ENCODE peak calls at places on chromosomes 4 and X, in four cellular contexts. S, B, A and F are unnamed samples.

GRCh38 chr4:156512622-156513021 is 459.0 kb downstream of the PDGFC start:
- DNase-seq in B (no peak), A (no peak), S (no peak), F (no peak)

GRCh38 chr4:54227261-54228063 is 1.6 kb upstream of the PDGFRA start:
- DNase-seq in S (peak), B (no peak), A (no peak), F (no peak)

GRCh38 chr4:77075869-77076801 is at the start of gene CCNI:
- DNase-seq in A (peak), B (peak), S (peak), F (peak)

GRCh38 chrX:7055386-7056137 is 92.0 kb upstream of the STS start:
- DNase-seq in A (no peak), B (no peak), S (no peak), F (no peak)

GRCh38 chr4:51942833-51943215 is 77.3 kb downstream of the LRRC66 start:
- DNase-seq in S (no peak), B (no peak), A (no peak), F (no peak)

GRCh38 chr4:147940144-147940543 is 208.3 kb downstream of the ARHGAP10 start:
- DNase-seq in A (no peak), S (no peak), B (no peak), F (no peak)

GRCh38 chrX:56726609-56727008 is 2.4 kb upstream of the NBDY start:
- DNase-seq in B (peak), S (no peak), A (no peak), F (peak)

GRCh38 chrX:103356023-103356798 is at the start of gene TCEAL9:
- DNase-seq in A (no peak), B (peak), S (no peak), F (no peak)

GRCh38 chr4:93983133-93983532 is 154.6 kb downstream of the ATOH1 start:
- DNase-seq in A (no peak), S (no peak), B (no peak), F (no peak)

GRCh38 chr4:180060159-180060889 is 2182.9 kb upstream of the TENM3 start:
- DNase-seq in S (no peak), B (no peak), A (no peak), F (no peak)

GRCh38 chrX:63718010-63718694 is 66.9 kb downstream of the ARHGEF9 start:
- DNase-seq in A (no peak), S (no peak), B (no peak), F (no peak)

GRCh38 chr4:54231419-54232150 is 2.5 kb downstream of the PDGFRA start:
- DNase-seq in S (peak), A (no peak), B (no peak), F (no peak)

GRCh38 chrX:118536687-118537461 is 41.3 kb downstream of the DOCK11 start:
- DNase-seq in B (no peak), A (peak), S (no peak), F (peak)

GRCh38 chr4:4387531-4388311 is 819 bp downstream of the NSG1 start:
- DNase-seq in B (no peak), A (no peak), S (peak), F (no peak)

GRCh38 chr4:83248486-83248885 is 36.1 kb downstream of the COQ2 start:
- DNase-seq in B (no peak), S (no peak), A (no peak), F (no peak)

GRCh38 chr4:133594246-133595207 is 445.4 kb downstream of the PCDH10 start:
- DNase-seq in B (no peak), A (no peak), S (no peak), F (no peak)

DNA sequence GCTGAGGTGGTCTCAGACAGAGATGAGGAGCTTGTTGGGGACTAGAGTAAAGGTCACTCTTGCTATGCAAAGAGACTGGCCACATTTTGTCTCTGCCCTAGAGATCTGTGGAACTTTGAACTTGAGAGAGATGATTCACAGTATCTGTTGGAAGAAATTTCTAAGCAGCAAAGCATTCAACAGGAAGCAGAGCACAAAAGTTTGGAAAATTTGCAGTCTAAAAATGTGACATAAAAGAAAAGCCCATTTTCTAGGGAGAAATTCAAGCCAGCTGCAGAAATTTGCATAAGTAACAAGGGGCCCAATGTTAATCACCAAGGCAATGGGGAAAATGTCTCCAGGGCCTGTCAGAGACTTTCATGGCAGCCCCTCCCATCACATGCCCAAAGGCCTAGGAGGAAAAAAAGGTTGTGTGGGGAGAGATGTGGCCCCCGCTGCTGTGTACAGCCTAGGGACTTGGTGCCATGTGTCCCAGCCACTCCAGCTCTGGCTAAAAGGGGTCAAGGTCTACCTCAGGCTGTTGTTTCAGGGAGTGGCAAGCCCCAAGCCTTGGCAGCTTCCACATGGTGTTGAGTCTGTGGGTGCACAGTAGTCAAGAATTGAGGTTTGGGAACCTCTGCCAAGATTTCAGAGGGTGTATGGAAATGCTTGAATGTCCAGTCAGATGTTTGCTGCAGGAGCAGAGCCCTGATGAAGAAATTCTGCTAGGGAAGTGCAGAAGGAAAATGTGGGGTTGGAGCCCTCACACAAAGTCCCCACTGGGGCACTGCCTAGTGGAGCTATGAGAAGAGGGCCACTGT is 262.8 kb downstream of the DKK2 start:
- DNase-seq in S (no peak), B (no peak), A (no peak), F (no peak)
- TF ChIP-seq ZNF274 in S (no peak), B (no peak), A (no peak), F (no peak)

GRCh38 chrX:68894513-68895338 is 65.9 kb downstream of the EFNB1 start:
- DNase-seq in A (no peak), S (no peak), B (no peak), F (peak)

GRCh38 chrX:68892134-68892533 is 63.3 kb downstream of the EFNB1 start:
- DNase-seq in S (no peak), A (no peak), B (no peak), F (no peak)

GRCh38 chrX:68892651-68893050 is 63.8 kb downstream of the EFNB1 start:
- DNase-seq in S (no peak), A (no peak), B (no peak), F (no peak)

GRCh38 chrX:68895339-68896250 is 66.8 kb downstream of the EFNB1 start:
- DNase-seq in B (peak), A (no peak), S (no peak), F (no peak)

DNA sequence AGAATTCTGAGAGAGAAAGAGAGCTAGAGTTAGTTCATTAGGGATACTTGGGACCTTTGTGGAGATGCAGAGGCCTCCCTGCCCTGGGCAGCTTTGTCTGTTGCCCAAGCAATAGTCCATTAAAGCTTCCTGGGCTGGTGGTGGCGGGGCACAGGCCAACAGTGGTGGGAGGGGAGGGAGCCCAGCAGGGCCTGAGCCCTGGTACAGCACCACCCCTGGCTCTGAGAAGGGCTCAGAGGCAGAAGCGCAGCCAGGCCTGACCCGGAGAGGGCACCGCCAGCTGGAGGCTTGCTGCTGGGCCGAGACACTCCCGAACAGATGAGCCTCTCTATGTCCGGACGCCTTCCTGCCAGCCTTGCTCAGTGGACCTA is 65.3 kb downstream of the EFNB1 start:
- DNase-seq in B (no peak), S (no peak), A (no peak), F (no peak)
- TF ChIP-seq SUZ12 in B (no peak), S (no peak), A (no peak), F (no peak)

GRCh38 chr4:153413827-153414226 is 52.3 kb upstream of the TMEM131L start:
- DNase-seq in B (no peak), S (no peak), A (no peak), F (peak)

GRCh38 chr4:153407906-153408305 is 58.3 kb upstream of the TMEM131L start:
- DNase-seq in A (no peak), B (no peak), S (no peak), F (no peak)

GRCh38 chr4:153409924-153410501 is 56.1 kb upstream of the TMEM131L start:
- DNase-seq in S (no peak), A (no peak), B (no peak), F (no peak)

GRCh38 chr4:153409412-153409811 is 56.7 kb upstream of the TMEM131L start:
- DNase-seq in A (no peak), B (no peak), S (no peak), F (no peak)

DNA sequence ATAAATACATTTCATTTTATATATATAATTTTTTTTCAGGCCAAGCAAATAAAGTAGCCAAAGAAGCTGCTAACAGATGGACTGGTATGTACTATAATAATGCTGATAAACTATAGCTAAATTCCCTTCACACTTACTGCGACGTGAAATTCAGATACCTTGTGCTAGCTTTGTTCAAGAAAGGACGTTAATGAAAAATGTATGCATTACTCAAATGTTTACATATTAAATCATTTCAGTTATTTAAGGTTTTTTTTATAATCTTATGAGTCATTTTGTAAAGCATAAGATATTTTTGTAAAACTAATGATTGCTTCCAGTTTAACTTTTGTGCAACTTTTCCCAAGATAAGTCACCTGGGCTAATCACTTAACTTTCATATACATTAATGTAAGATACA is 57.2 kb upstream of the TMEM131L start:
- DNase-seq in B (no peak), A (no peak), S (no peak), F (no peak)
- TF ChIP-seq ZNF274 in B (no peak), A (no peak), S (no peak), F (no peak)

GRCh38 chrX:124573458-124573857 is 227.1 kb downstream of the SH2D1A start:
- DNase-seq in A (no peak), S (no peak), B (no peak), F (no peak)
- TF ChIP-seq SUZ12 in A (no peak), S (no peak), B (no peak), F (no peak)

GRCh38 chrX:40391662-40392061 is 189.1 kb upstream of the ATP6AP2 start:
- DNase-seq in B (no peak), S (no peak), A (no peak), F (no peak)

GRCh38 chrX:40389555-40389954 is 191.2 kb upstream of the ATP6AP2 start:
- DNase-seq in B (no peak), A (no peak), S (no peak), F (no peak)

GRCh38 chrX:40388441-40388840 is 192.3 kb upstream of the ATP6AP2 start:
- DNase-seq in A (no peak), B (no peak), S (no peak), F (no peak)

GRCh38 chrX:40394302-40394701 is 186.5 kb upstream of the ATP6AP2 start:
- DNase-seq in B (no peak), S (no peak), A (no peak), F (no peak)

GRCh38 chrX:40392599-40392998 is 188.2 kb upstream of the ATP6AP2 start:
- DNase-seq in S (no peak), B (no peak), A (no peak), F (no peak)
- TF ChIP-seq ZNF274 in S (no peak), B (no peak), A (no peak), F (no peak)

GRCh38 chr4:3124070-3124767 is 49.7 kb downstream of the HTT start:
- DNase-seq in B (no peak), A (no peak), S (no peak), F (no peak)

GRCh38 chr4:3123201-3123671 is 48.8 kb downstream of the HTT start:
- DNase-seq in S (no peak), A (no peak), B (no peak), F (no peak)

GRCh38 chr4:3121110-3121509 is 46.6 kb downstream of the HTT start:
- DNase-seq in S (no peak), A (no peak), B (no peak), F (no peak)

GRCh38 chr4:3121596-3121995 is 47.1 kb downstream of the HTT start:
- DNase-seq in A (no peak), S (no peak), B (no peak), F (no peak)

GRCh38 chr4:3122081-3122563 is 47.6 kb downstream of the HTT start:
- DNase-seq in B (no peak), A (no peak), S (no peak), F (no peak)
- TF ChIP-seq SUZ12 in B (no peak), A (no peak), S (no peak), F (no peak)

GRCh38 chr4:1497189-1497801 is 91.1 kb upstream of the NKX1-1 start:
- DNase-seq in B (no peak), S (no peak), A (no peak), F (no peak)

GRCh38 chr4:1493540-1494287 is 87.5 kb upstream of the NKX1-1 start:
- DNase-seq in S (no peak), B (no peak), A (no peak), F (no peak)

GRCh38 chr4:1496116-1496642 is 89.9 kb upstream of the NKX1-1 start:
- DNase-seq in S (no peak), B (no peak), A (no peak), F (no peak)

GRCh38 chr4:1494416-1495315 is 88.4 kb upstream of the NKX1-1 start:
- DNase-seq in A (no peak), S (no peak), B (no peak), F (no peak)

DNA sequence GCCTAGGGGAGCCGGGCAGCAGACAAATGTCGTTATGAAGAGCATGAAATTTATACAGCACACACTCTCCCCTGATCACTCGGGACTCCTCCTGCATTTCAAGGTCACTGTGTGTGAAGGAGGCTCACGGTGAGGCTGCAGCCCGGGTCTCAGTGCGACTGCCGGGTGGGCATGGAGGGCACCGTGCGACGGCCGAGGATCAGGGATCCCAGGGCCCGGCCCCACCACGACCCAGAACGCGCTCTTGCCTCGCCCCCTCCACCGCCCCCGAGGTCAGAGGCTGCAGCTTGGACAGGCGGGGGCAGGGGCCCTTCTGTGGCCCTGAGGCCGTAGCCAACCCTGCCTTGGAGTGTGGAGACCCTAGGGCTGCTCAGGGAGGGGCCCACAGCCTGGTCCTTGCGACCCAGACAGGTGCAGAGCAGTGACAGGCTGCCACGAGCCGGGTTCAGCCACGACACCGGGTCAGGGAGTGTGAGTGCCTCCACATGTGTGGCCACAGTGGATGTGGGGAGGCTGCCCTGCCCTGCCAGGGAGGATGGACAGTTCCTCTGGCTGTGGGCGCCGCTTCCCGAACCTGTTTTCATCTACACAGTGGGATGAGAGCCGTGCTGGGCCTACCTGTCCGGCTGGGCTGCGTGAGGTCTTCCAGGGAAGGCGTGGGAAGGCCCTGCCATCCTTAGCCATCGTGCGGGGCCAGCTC is 89.3 kb upstream of the NKX1-1 start:
- DNase-seq in B (no peak), A (no peak), S (no peak), F (no peak)
- TF ChIP-seq ZNF274 in B (no peak), A (no peak), S (no peak), F (no peak)

DNA sequence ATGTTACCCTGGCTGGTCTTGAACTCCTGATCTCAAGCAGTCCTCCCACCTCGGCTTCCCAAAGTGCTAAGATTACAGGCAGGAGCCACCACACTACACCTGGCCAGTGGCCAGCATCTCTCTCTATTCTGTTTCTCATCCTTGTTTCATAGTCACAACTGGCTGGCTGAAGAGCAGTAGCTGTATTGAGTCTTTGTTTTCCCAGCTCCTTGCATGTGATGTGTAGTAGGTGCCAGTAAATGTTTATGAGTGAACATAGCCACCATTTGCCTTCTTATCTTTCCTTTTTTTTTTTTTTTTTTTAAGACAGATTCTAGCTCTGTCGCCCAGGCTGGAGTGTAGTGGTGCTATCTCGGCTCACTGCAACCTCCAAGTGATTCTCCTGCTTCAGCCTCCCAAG is 23.6 kb downstream of the NUDT9 start:
- DNase-seq in B (no peak), A (no peak), S (no peak), F (no peak)
- TF ChIP-seq SUZ12 in B (no peak), A (no peak), S (no peak), F (no peak)